ENCODE peak calls at places on chromosomes 4 and X, in five cellular contexts. One of them, this sample, is unnamed.

GRCh38 chr4:92305878-92306520 is 2.2 kb downstream of the GRID2 start:
- DNase-seq in A549: no peak
- DNase-seq in stomach: no peak
- DNase-seq in suprapubic skin: no peak
- DNase-seq in H1: peak; percentile 63
- DNase-seq in this sample: no peak

GRCh38 chr4:82560853-82561744 is 689 bp downstream of the TMEM150C start:
- DNase-seq in stomach: no peak
- DNase-seq in suprapubic skin: no peak
- DNase-seq in A549: no peak
- DNase-seq in H1: peak; percentile 67
- DNase-seq in this sample: peak; percentile 45

GRCh38 chr4:186570193-186570996 is 15.0 kb upstream of the MTNR1A start:
- DNase-seq in A549: peak; percentile 12
- DNase-seq in H1: no peak
- DNase-seq in stomach: peak; percentile 50
- DNase-seq in suprapubic skin: no peak
- DNase-seq in this sample: no peak

GRCh38 chr4:127055349-127055748 is 577.4 kb upstream of the INTU start:
- DNase-seq in A549: no peak
- DNase-seq in suprapubic skin: no peak
- DNase-seq in H1: no peak
- DNase-seq in stomach: no peak
- DNase-seq in this sample: no peak

GRCh38 chr4:95267081-95267480 is 281.7 kb downstream of the UNC5C start:
- DNase-seq in A549: peak; percentile 7
- DNase-seq in stomach: no peak
- DNase-seq in suprapubic skin: no peak
- DNase-seq in H1: no peak
- DNase-seq in this sample: no peak

GRCh38 chr4:1639299-1639868 is 44.7 kb downstream of the FAM53A start:
- DNase-seq in stomach: no peak
- DNase-seq in A549: no peak
- DNase-seq in H1: no peak
- DNase-seq in suprapubic skin: no peak
- DNase-seq in this sample: no peak

GRCh38 chr4:106985830-106986229 is 50.3 kb downstream of the DKK2 start:
- DNase-seq in suprapubic skin: no peak
- DNase-seq in stomach: no peak
- DNase-seq in A549: no peak
- DNase-seq in H1: no peak
- DNase-seq in this sample: no peak

GRCh38 chr4:99383381-99383780 is 30.8 kb upstream of the ADH1C start:
- DNase-seq in H1: no peak
- DNase-seq in A549: no peak
- DNase-seq in stomach: no peak
- DNase-seq in suprapubic skin: no peak
- DNase-seq in this sample: no peak

GRCh38 chr4:121375262-121375661 is 5.6 kb downstream of the QRFPR start:
- DNase-seq in H1: no peak
- DNase-seq in A549: no peak
- DNase-seq in stomach: no peak
- DNase-seq in suprapubic skin: no peak
- DNase-seq in this sample: no peak

GRCh38 chrX:123408856-123409737 is 225.0 kb downstream of the GRIA3 start:
- DNase-seq in stomach: no peak
- DNase-seq in A549: no peak
- DNase-seq in suprapubic skin: no peak
- DNase-seq in H1: no peak
- DNase-seq in this sample: no peak

GRCh38 chr4:156029691-156030090 is 76.0 kb upstream of the CTSO start:
- DNase-seq in H1: no peak
- DNase-seq in A549: no peak
- DNase-seq in stomach: no peak
- DNase-seq in suprapubic skin: no peak
- DNase-seq in this sample: no peak
- TF ChIP-seq EP300 in H1: no peak
- TF ChIP-seq EP300 in A549: no peak
- TF ChIP-seq EP300 in stomach: no peak
- TF ChIP-seq EP300 in suprapubic skin: no peak
- TF ChIP-seq EP300 in this sample: no peak

DNA sequence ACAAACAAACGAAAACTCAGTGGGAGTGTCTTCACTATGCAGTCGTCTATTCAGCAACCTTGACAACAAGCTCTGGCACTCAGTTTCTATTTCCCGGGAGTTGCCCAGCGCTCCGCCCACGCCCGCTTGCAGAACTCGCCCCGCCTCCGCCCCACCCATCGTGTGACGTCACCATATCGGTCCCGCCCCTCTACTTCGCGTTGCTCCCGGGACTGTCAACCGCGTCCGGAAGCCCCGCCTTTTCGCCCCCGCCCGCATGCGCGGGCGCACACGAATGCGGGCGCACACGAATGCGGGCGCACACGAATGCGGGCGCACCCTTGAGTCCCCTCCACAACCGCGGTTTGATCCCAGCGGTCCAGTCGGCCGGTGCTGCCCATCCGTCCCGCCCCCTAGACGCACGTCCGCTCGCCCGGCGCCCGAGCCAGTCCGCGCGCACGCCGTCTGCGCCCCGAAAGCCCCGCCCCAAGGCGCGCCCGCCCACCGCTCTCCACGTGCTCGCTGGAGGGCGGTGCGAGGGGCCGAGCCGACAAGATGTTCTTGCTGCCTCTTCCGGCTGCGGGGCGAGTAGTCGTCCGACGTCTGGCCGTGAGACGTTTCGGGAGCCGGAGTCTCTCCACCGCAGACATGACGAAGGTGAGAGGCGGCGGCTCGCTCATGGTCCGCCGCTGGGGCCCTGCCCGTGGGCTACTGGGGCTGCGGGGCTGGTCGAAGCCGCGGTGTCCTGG is at the start of gene LAP3:
- DNase-seq in A549: peak; percentile 91
- DNase-seq in stomach: peak; percentile 99
- DNase-seq in suprapubic skin: peak; percentile 99
- DNase-seq in H1: peak; percentile 100
- DNase-seq in this sample: peak; percentile 99
- TF ChIP-seq EP300 in A549: no peak
- TF ChIP-seq EP300 in stomach: no peak
- TF ChIP-seq EP300 in suprapubic skin: no peak
- TF ChIP-seq EP300 in H1: no peak
- TF ChIP-seq EP300 in this sample: no peak

DNA sequence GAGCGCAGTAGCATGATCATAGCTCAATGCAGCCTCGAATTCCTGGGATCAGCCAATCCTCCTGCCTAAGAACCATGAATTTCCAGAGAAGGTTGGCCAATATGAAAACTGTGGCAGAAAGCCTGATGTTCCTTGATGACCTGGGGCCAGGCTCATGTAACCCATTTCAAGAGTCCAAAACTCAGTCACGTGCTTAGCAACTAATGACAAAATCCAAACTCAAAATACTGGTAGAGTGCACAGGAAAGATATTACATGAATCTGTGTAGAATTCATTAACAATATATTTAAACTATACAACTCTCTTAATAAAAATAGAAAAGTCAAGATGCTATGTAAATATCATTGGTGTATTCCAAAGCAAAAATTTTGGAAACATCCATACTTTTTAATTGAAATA is 265.7 kb upstream of the NDST3 start:
- DNase-seq in A549: no peak
- DNase-seq in stomach: no peak
- DNase-seq in suprapubic skin: no peak
- DNase-seq in H1: no peak
- DNase-seq in this sample: no peak
- TF ChIP-seq EP300 in A549: no peak
- TF ChIP-seq EP300 in stomach: no peak
- TF ChIP-seq EP300 in suprapubic skin: no peak
- TF ChIP-seq EP300 in H1: no peak
- TF ChIP-seq EP300 in this sample: no peak

DNA sequence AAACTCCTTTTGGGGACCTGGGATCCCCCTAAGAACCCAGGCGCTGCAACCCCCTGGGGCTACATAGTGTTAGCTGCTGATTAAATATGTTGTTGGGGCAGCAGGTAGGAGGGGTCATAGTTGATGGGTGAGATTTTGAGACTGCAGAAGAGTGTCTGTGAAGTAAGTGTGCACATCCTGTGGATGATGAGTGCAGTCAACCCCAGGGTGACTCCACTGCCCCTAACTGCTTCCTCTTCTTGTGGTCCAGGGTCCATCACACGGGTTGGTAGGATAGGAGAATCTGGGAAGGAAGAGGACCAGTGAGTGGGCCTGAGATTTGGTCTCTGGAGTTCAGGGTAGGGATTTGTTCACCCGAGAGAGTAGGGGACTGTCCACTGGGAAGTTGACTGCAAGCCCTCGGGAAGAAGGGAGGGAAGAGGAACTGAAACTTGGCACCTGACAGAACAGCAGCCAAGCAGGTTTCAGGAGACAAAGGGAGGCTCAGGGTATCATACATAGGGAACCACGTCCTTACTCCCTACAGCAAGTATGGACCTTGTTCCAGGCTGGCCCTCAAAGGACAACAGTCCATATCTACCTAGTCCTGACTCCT is 8.5 kb downstream of the DLG3 start:
- DNase-seq in suprapubic skin: no peak
- DNase-seq in A549: no peak
- DNase-seq in H1: no peak
- DNase-seq in stomach: no peak
- DNase-seq in this sample: no peak
- TF ChIP-seq EP300 in suprapubic skin: no peak
- TF ChIP-seq EP300 in A549: no peak
- TF ChIP-seq EP300 in H1: no peak
- TF ChIP-seq EP300 in stomach: no peak
- TF ChIP-seq EP300 in this sample: no peak

GRCh38 chrX:154135458-154136229 is 8.4 kb upstream of the OPN1LW start:
- DNase-seq in stomach: no peak
- DNase-seq in H1: no peak
- DNase-seq in suprapubic skin: no peak
- DNase-seq in A549: no peak
- DNase-seq in this sample: no peak
- TF ChIP-seq EP300 in stomach: no peak
- TF ChIP-seq EP300 in H1: no peak
- TF ChIP-seq EP300 in suprapubic skin: no peak
- TF ChIP-seq EP300 in A549: no peak
- TF ChIP-seq EP300 in this sample: no peak

This sample was measured in ovary.